ENCODE peak calls at places on chromosomes 6 and 20, in eight cellular contexts. V is cardiac muscle cell, Q is A673, D is PC-3, F is heart left ventricle, U is ovary, T is neuronal stem cell, M is lung. O is an unnamed sample.

GRCh38 chr6:41505084-41506049 is 40.8 kb upstream of the FOXP4 start:
- DNase-seq in M (peak; percentile 66), Q (peak; percentile 45), V (peak; percentile 92), U (peak; percentile 94), T (no peak), D (peak; percentile 27), F (peak; percentile 89), O (no peak)

GRCh38 chr20:8624046-8624445 is 444.8 kb upstream of the PLCB4 start:
- DNase-seq in D (no peak), F (no peak), T (no peak), M (no peak), V (no peak), U (no peak), Q (no peak), O (no peak)

GRCh38 chr6:25280617-25280990 is 1.4 kb downstream of the CARMIL1 start:
- DNase-seq in M (no peak), U (no peak), V (peak; percentile 52), T (no peak), D (peak; percentile 12), F (no peak), Q (no peak), O (no peak)

GRCh38 chr6:26195376-26195923 is 108.2 kb downstream of the HFE start:
- DNase-seq in Q (peak; percentile 90), F (peak; percentile 93), D (peak; percentile 87), M (peak; percentile 85), V (peak; percentile 95), T (peak; percentile 44), U (peak; percentile 89), O (no peak)

GRCh38 chr6:132198040-132198439 is 203.2 kb downstream of the MOXD1 start:
- DNase-seq in F (no peak), U (no peak), D (peak; percentile 66), V (no peak), M (no peak), Q (no peak), T (no peak), O (no peak)

GRCh38 chr6:152669894-152670293 is 27.8 kb upstream of the MYCT1 start:
- DNase-seq in D (peak; percentile 44), T (no peak), V (peak; percentile 60), Q (peak; percentile 40), F (no peak), M (no peak), U (no peak), O (no peak)

GRCh38 chr6:40695750-40696415 is 108.7 kb upstream of the LRFN2 start:
- DNase-seq in F (no peak), T (no peak), V (no peak), Q (no peak), U (no peak), D (no peak), M (no peak), O (no peak)

GRCh38 chr6:139939189-139939979 is 564.9 kb upstream of the CITED2 start:
- DNase-seq in Q (peak; percentile 41), T (peak; percentile 36), U (no peak), F (no peak), V (no peak), D (no peak), M (no peak), O (no peak)

GRCh38 chr6:30544666-30545272 is 11.5 kb downstream of the GNL1 start:
- DNase-seq in M (no peak), Q (peak; percentile 76), T (peak; percentile 35), V (peak; percentile 78), F (no peak), D (peak; percentile 84), U (no peak), O (peak; percentile 39)

GRCh38 chr20:34581341-34582189 is 23.0 kb downstream of the MAP1LC3A start:
- DNase-seq in U (no peak), D (peak; percentile 13), V (peak; percentile 77), F (no peak), Q (peak; percentile 73), T (no peak), M (no peak), O (no peak)

GRCh38 chr6:47426524-47427302 is 50.9 kb upstream of the CD2AP start:
- DNase-seq in U (no peak), Q (no peak), D (no peak), V (no peak), F (no peak), T (no peak), M (no peak), O (no peak)

GRCh38 chr6:169997187-169997929 is 245.9 kb downstream of the ERMARD start:
- DNase-seq in T (no peak), M (no peak), V (no peak), Q (no peak), D (no peak), U (no peak), F (peak; percentile 24), O (no peak)

GRCh38 chr6:73079978-73080377 is 145.3 kb downstream of the KHDC1L start:
- DNase-seq in F (no peak), T (no peak), V (no peak), M (no peak), D (peak; percentile 66), U (no peak), Q (no peak), O (no peak)

GRCh38 chr6:75796723-75797122 is 47.7 kb downstream of the MYO6 start:
- DNase-seq in D (no peak), T (no peak), M (no peak), U (no peak), F (no peak), Q (no peak), V (no peak), O (no peak)

DNA sequence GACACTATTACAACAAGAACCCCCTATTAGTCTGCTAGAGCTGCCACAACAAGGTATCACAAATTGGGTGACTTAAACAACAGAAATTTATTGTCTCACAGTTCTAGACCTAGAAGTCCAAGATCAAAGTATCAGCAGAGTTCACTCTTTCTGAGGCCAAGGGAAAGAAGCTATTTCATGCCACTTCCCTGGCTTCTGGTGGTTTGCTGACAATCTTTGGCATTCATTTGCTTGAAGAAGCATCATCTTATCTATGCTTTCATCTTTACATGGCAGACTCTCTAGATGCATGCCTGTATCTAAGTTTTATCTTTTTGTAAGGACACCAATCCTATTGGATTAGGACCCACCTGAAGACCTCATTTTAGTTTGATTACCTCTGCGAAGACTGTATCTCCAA is 296.8 kb upstream of the MARCKS start:
- DNase-seq in T (no peak), D (no peak), M (no peak), F (no peak), Q (no peak), V (no peak), U (no peak), O (no peak)
- H3K27ac ChIP-seq in T (no peak overlapping the region), D (peak overlapping the region; percentile 49), M (no peak overlapping the region), F (no peak overlapping the region), Q (no peak overlapping the region), V (no peak overlapping the region), U (no peak overlapping the region), O (no peak overlapping the region)

DNA sequence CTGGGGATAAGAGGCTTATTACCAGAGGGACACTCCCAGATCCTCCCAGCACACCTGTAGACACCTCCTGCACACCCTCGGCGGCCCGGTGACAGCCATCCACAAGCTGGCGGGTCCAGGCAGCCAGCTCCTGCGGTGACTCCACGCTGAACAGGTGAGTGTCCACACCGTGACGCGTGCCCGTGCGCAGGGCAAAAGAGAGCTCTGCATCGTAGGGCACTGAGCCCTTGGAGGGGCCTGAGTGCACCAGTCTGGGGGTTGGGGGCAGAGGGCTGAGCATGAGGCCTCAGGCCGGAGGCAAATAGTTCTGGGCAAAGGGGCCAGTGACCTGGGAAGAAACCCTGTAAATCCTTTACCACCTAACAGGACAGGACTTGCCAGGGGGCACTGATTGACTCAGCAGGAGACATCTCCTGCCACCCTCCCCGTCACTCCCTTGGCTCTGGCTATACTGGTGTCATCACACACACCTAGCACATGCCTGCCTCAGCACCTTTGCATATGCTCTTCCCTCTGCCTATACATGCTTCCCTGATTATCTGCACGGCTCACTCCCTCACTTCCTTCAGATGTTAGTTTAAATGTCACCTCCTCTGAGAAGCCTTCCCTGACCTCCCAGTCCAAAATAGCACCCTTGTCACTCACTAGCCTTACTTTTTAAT is 8.9 kb upstream of the CDK5RAP1 start:
- DNase-seq in F (no peak), T (no peak), D (no peak), U (no peak), M (no peak), Q (no peak), V (no peak), O (no peak)
- H3K36me3 ChIP-seq in F (peaks cover 87% of the 10 kb centered on the region), T (peaks cover 10% of the 10 kb centered on the region), D (peaks cover 5% of the 10 kb centered on the region), U (no peaks in the 10 kb centered on the region), M (peaks cover 12% of the 10 kb centered on the region), Q (no peaks in the 10 kb centered on the region), V (peaks cover 65% of the 10 kb centered on the region), O (peaks cover 14% of the 10 kb centered on the region)

GRCh38 chr20:37986873-37987601 is 46.2 kb downstream of the TTI1 start:
- DNase-seq in V (no peak), U (no peak), F (peak; percentile 76), T (peak; percentile 29), Q (no peak), D (peak; percentile 79), M (peak; percentile 89), O (peak; percentile 63)

GRCh38 chr20:37990571-37991151 is 42.6 kb downstream of the TTI1 start:
- DNase-seq in D (peak; percentile 98), Q (no peak), V (peak; percentile 65), U (no peak), F (peak; percentile 76), M (peak; percentile 73), T (no peak), O (peak; percentile 40)

GRCh38 chr20:37987602-37988290 is 45.5 kb downstream of the TTI1 start:
- DNase-seq in V (no peak), D (no peak), M (no peak), T (no peak), Q (no peak), U (no peak), F (no peak), O (no peak)

GRCh38 chr20:37989601-37990001 is 43.7 kb downstream of the TTI1 start:
- DNase-seq in Q (no peak), U (no peak), T (no peak), M (peak; percentile 76), F (no peak), D (peak; percentile 87), V (no peak), O (no peak)

GRCh38 chr20:37988555-37988954 is 44.7 kb downstream of the TTI1 start:
- DNase-seq in D (no peak), V (no peak), M (no peak), T (no peak), U (no peak), Q (no peak), F (no peak), O (no peak)
- H3K27ac ChIP-seq in D (peak overlapping the region; percentile 94), V (peak overlapping the region; percentile 92), M (peak overlapping the region; percentile 90), T (no peak overlapping the region), U (no peak overlapping the region), Q (no peak overlapping the region), F (peak overlapping the region; percentile 48), O (peak overlapping the region; percentile 79)

GRCh38 chr20:2467412-2467811 is 3.2 kb downstream of the SNRPB start:
- DNase-seq in Q (no peak), D (no peak), V (no peak), M (no peak), U (no peak), T (no peak), F (no peak), O (no peak)

GRCh38 chr20:2463616-2464365 is 6.8 kb downstream of the SNRPB start:
- DNase-seq in V (no peak), M (no peak), D (no peak), U (no peak), F (no peak), T (no peak), Q (no peak), O (no peak)

GRCh38 chr20:2462484-2462883 is 8.1 kb downstream of the SNRPB start:
- DNase-seq in F (no peak), Q (no peak), D (no peak), T (no peak), U (no peak), V (no peak), M (no peak), O (no peak)

GRCh38 chr20:2468581-2469407 is 1.8 kb downstream of the SNRPB start:
- DNase-seq in F (no peak), T (no peak), D (no peak), Q (no peak), V (peak; percentile 9), M (no peak), U (no peak), O (no peak)

GRCh38 chr20:2465100-2465499 is 5.5 kb downstream of the SNRPB start:
- DNase-seq in U (no peak), T (no peak), V (no peak), F (no peak), Q (no peak), D (no peak), M (no peak), O (no peak)
- H3K36me3 ChIP-seq in U (no peaks in the 10 kb centered on the region), T (peaks cover 53% of the 10 kb centered on the region), V (peaks cover 73% of the 10 kb centered on the region), F (peaks cover 84% of the 10 kb centered on the region), Q (peaks cover 84% of the 10 kb centered on the region), D (peaks cover 94% of the 10 kb centered on the region), M (peaks cover 47% of the 10 kb centered on the region), O (peaks cover 98% of the 10 kb centered on the region)